ENCODE peak calls at places on chromosomes 6 and 20, in seven cellular contexts. I, M, S, Y, A, C and E are unnamed samples.

GRCh38 chr6:133890941-133891813 is 2.3 kb downstream of the TCF21 start:
- DNase-seq in S (no peak), A (no peak), C (no peak), M (peak; percentile 61), I (no peak), Y (no peak), E (peak; percentile 19)

GRCh38 chr20:60627751-60628565 is 624.1 kb upstream of the CDH4 start:
- DNase-seq in C (no peak), M (no peak), Y (no peak), S (no peak), I (no peak), A (no peak), E (no peak)

GRCh38 chr6:79170431-79170830 is 64.1 kb downstream of the HMGN3 start:
- DNase-seq in A (no peak), I (no peak), M (no peak), S (no peak), C (no peak), Y (no peak), E (no peak)

GRCh38 chr20:36155991-36156390 is 1.5 kb downstream of the EPB41L1 start:
- DNase-seq in Y (no peak), M (no peak), I (no peak), C (no peak), A (no peak), S (no peak), E (no peak)

GRCh38 chr6:110999634-111000270 is 17.9 kb downstream of the RPF2 start:
- DNase-seq in C (no peak), I (no peak), S (no peak), Y (no peak), A (no peak), M (peak; percentile 12), E (peak; percentile 12)

GRCh38 chr6:15739867-15740266 is 77.0 kb upstream of the DTNBP1 start:
- DNase-seq in A (no peak), M (no peak), C (no peak), S (no peak), I (no peak), Y (no peak), E (no peak)

GRCh38 chr6:52098649-52099184 is 11.3 kb upstream of the PKHD1 start:
- DNase-seq in S (no peak), I (no peak), M (no peak), C (no peak), Y (no peak), A (no peak), E (no peak)

GRCh38 chr6:27814665-27815424 is 97.4 kb downstream of the OR2B2 start:
- DNase-seq in S (no peak), I (peak; percentile 74), Y (no peak), A (peak; percentile 42), C (peak; percentile 64), M (peak; percentile 80), E (peak; percentile 77)

GRCh38 chr20:4053516-4053919 is 38.2 kb upstream of the RNF24 start:
- DNase-seq in A (no peak), Y (no peak), C (no peak), M (no peak), S (no peak), I (no peak), E (peak; percentile 74)

GRCh38 chr6:13188306-13188705 is 140.0 kb downstream of the TBC1D7 start:
- DNase-seq in A (no peak), S (no peak), M (no peak), C (no peak), Y (no peak), I (no peak), E (no peak)

GRCh38 chr6:33166811-33167210 is 25.5 kb downstream of the COL11A2 start:
- DNase-seq in M (no peak), S (no peak), Y (no peak), A (no peak), I (no peak), C (no peak), E (no peak)

GRCh38 chr6:115577270-115577669 is 483.4 kb downstream of the FRK start:
- DNase-seq in A (no peak), M (no peak), I (no peak), S (no peak), C (no peak), Y (no peak), E (no peak)

GRCh38 chr20:13788167-13788834 is 3.5 kb downstream of the NDUFAF5 start:
- DNase-seq in A (peak; percentile 6), M (peak; percentile 61), S (no peak), I (peak; percentile 21), C (peak; percentile 30), Y (peak; percentile 10), E (peak; percentile 43)